ENCODE peak calls at places on chromosome 6, in five cellular contexts. W, A, I, Y and E are unnamed samples. For H3K36me3, the result is how much of the 10 kb centered on the place peaks cover.

GRCh38 chr6:90025418-90026089 is 131.3 kb downstream of the GJA10 start:
- DNase-seq in W (no peak), A (no peak), I (no peak), Y (no peak), E (no peak)

GRCh38 chr6:159758031-159759001 is 3.5 kb upstream of the ACAT2 start:
- DNase-seq in W (no peak), A (no peak), I (peak), Y (peak), E (no peak)

GRCh38 chr6:137829641-137830083 is 37.4 kb upstream of the TNFAIP3 start:
- DNase-seq in W (no peak), A (no peak), I (peak), Y (no peak), E (no peak)

GRCh38 chr6:67009818-67010217 is 1302.8 kb upstream of the EYS start:
- DNase-seq in W (peak), A (peak), I (no peak), Y (no peak), E (no peak)

GRCh38 chr6:16756660-16757270 is 4.5 kb downstream of the ATXN1 start:
- DNase-seq in W (no peak), A (no peak), I (no peak), Y (no peak), E (no peak)

GRCh38 chr6:78492351-78493010 is 374.9 kb upstream of the IRAK1BP1 start:
- DNase-seq in W (no peak), A (no peak), I (no peak), Y (no peak), E (no peak)

GRCh38 chr6:4402477-4402976 is 267.2 kb upstream of the ECI2 start:
- DNase-seq in W (no peak), A (no peak), I (no peak), Y (peak), E (peak)

GRCh38 chr6:85186546-85187170 is 263.2 kb upstream of the NT5E start:
- DNase-seq in W (no peak), A (no peak), I (no peak), Y (no peak), E (no peak)

GRCh38 chr6:70834520-70834919 is 122.3 kb downstream of the B3GAT2 start:
- DNase-seq in W (no peak), A (no peak), I (no peak), Y (no peak), E (no peak)

GRCh38 chr6:119319694-119320093 is 29.9 kb downstream of the MAN1A1 start:
- DNase-seq in W (no peak), A (no peak), I (no peak), Y (no peak), E (no peak)

GRCh38 chr6:157471895-157472686 is 91.1 kb downstream of the ZDHHC14 start:
- DNase-seq in W (no peak), A (no peak), I (no peak), Y (no peak), E (no peak)

GRCh38 chr6:167779123-167779992 is 47.4 kb upstream of the AFDN start:
- DNase-seq in W (no peak), A (no peak), I (no peak), Y (no peak), E (no peak)

GRCh38 chr6:32082951-32083350 is 26.2 kb downstream of the TNXB start:
- DNase-seq in W (no peak), A (no peak), I (no peak), Y (peak), E (no peak)

GRCh38 chr6:149961728-149962425 is 1.9 kb upstream of the ULBP1 start:
- DNase-seq in W (peak), A (peak), I (peak), Y (no peak), E (no peak)

GRCh38 chr6:144883915-144884314 is 598.8 kb downstream of the UTRN start:
- DNase-seq in W (no peak), A (no peak), I (no peak), Y (no peak), E (no peak)

GRCh38 chr6:108497883-108498282 is 62.8 kb upstream of the FOXO3 start:
- DNase-seq in W (peak), A (peak), I (peak), Y (no peak), E (peak)

GRCh38 chr6:169950558-169950957 is 199.1 kb downstream of the ERMARD start:
- DNase-seq in W (peak), A (no peak), I (no peak), Y (no peak), E (no peak)

GRCh38 chr6:148457843-148458159 is 115.2 kb downstream of the SASH1 start:
- DNase-seq in W (no peak), A (no peak), I (no peak), Y (no peak), E (no peak)

GRCh38 chr6:149988550-149989336 is 25.0 kb downstream of the ULBP1 start:
- DNase-seq in W (no peak), A (no peak), I (no peak), Y (no peak), E (no peak)

GRCh38 chr6:165587206-165587605 is 75.8 kb downstream of the PDE10A start:
- DNase-seq in W (no peak), A (no peak), I (no peak), Y (no peak), E (no peak)

GRCh38 chr6:123879749-123880148 is 76.1 kb downstream of the NKAIN2 start:
- DNase-seq in W (no peak), A (no peak), I (no peak), Y (no peak), E (no peak)

GRCh38 chr6:159467473-159468041 is 225.5 kb downstream of the SOD2 start:
- DNase-seq in W (peak), A (no peak), I (no peak), Y (no peak), E (no peak)

GRCh38 chr6:149445573-149445972 is 39.2 kb downstream of the ZC3H12D start:
- DNase-seq in W (no peak), A (no peak), I (peak), Y (no peak), E (no peak)

GRCh38 chr6:169269180-169270076 is 15.8 kb upstream of the THBS2 start:
- DNase-seq in W (no peak), A (no peak), I (no peak), Y (no peak), E (no peak)

GRCh38 chr6:148235446-148235845 is 107.2 kb upstream of the SASH1 start:
- DNase-seq in W (no peak), A (no peak), I (no peak), Y (peak), E (no peak)

GRCh38 chr6:142700032-142700431 is 244.9 kb downstream of the HIVEP2 start:
- DNase-seq in W (no peak), A (no peak), I (no peak), Y (no peak), E (no peak)

GRCh38 chr6:28982476-28983266 is 22.4 kb downstream of the ZNF311 start:
- DNase-seq in W (peak), A (peak), I (peak), Y (no peak), E (no peak)

GRCh38 chr6:9233686-9234085 is 798.3 kb upstream of the SLC35B3 start:
- DNase-seq in W (no peak), A (peak), I (no peak), Y (no peak), E (no peak)

GRCh38 chr6:136777651-136778050 is 14.6 kb downstream of the MAP3K5 start:
- DNase-seq in W (no peak), A (no peak), I (no peak), Y (no peak), E (no peak)

GRCh38 chr6:15335385-15335784 is 89.5 kb downstream of the JARID2 start:
- DNase-seq in W (no peak), A (no peak), I (no peak), Y (no peak), E (no peak)

GRCh38 chr6:154482858-154483257 is 27.6 kb downstream of the CNKSR3 start:
- DNase-seq in W (no peak), A (no peak), I (no peak), Y (no peak), E (no peak)

DNA sequence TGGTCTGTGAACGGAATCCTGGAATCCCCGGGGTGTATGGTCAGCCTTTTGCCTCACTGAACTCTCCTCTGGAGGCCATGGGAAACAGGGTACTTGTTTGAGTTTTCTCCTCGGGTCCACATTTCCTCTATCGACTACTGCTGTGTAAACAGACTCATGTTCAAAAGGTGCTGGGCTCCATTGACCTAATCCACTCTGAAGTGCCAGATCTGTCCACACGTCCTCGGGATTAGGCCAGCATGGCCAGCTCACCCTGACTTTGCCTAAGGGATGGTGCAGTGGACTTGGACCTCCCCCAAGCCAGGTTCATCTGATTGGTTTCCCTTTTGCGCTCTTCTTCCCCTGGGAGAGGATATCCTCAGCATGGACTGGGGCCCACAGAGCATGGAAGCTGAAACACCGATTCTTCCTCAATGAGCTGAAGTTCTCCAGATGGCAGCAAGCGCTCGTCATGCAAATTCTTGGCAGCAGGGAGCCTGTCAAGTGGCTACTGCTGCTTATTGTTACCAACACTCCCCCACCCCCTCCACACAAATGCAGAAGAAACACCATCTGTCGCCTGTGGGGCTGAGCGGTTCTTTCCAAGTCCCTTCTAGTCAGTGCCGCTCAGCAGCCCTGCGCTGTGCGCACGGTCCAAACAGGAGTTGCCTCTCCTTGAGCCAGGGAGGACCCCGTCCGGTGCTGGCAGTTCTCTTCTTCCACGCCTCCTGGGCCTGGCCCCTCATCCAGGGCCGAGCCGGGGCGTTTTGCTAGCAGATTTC is 292.6 kb upstream of the MARCKS start:
- DNase-seq in W (no peak), A (peak), I (no peak), Y (no peak), E (no peak)
- H3K27ac ChIP-seq in W (no peak), A (peak), I (no peak), Y (no peak), E (no peak)

DNA sequence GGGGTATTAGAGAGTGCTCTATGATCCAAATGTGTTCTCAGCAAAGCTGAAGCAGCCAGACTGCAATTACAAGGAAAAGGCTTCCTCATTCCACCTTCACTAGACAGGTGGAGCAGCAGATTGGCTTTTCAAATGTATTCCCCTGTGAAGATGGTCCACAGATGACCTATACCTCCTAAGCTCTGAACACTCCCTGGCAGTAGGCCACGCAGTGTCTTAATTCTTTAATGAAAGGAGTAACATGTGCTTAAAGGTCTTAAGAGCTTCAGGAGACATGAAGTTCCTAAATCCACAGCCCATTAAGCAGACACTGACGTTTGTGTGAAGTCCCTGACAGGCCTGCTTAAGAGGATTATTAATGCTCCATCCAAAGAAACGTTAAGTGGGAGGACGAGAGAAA is 138.9 kb upstream of the NUP153 start:
- DNase-seq in W (no peak), A (peak), I (no peak), Y (no peak), E (no peak)
- H3K36me3 ChIP-seq in W (under half), A (under half), I (under half), Y (under half), E (under half)

GRCh38 chr6:46704562-46704961 is 16.9 kb downstream of the TDRD6 start:
- DNase-seq in W (no peak), A (peak), I (no peak), Y (no peak), E (no peak)
- TF ChIP-seq CTCF in W (no peak), A (peak), I (no peak), Y (peak), E (peak)

GRCh38 chr6:10964684-10965083 is 77.8 kb downstream of the SYCP2L start:
- DNase-seq in W (peak), A (no peak), I (no peak), Y (no peak), E (no peak)
- H3K27ac ChIP-seq in W (no peak), A (no peak), I (no peak), Y (no peak), E (no peak)